ENCODE peak calls at places on chromosomes 7 and 10, in eight cellular contexts. A is mammary epithelial cell; C is smooth muscle cell of the brain vasculature; T is AG08396; U is effector memory CD4-positive, alpha-beta T cell; V is tibial artery; N is fibroblast of the aortic adventitia; Y is PC-3. I is an unnamed sample.

GRCh38 chr7:7122701-7123281 is 59.6 kb upstream of the C1GALT1 start:
- DNase-seq in A (peak), C (no peak), T (peak), U (no peak), V (no peak), N (peak), Y (peak), I (no peak)

GRCh38 chr7:45703373-45703821 is 129.2 kb downstream of the ADCY1 start:
- DNase-seq in A (no peak), C (no peak), T (no peak), U (no peak), V (no peak), N (no peak), Y (no peak), I (no peak)

GRCh38 chr10:124709862-124710261 is 34.3 kb downstream of the FAM53B start:
- DNase-seq in A (peak), C (no peak), T (no peak), U (no peak), V (peak), N (no peak), Y (no peak), I (no peak)

GRCh38 chr7:1419310-1419634 is 40.0 kb downstream of the MICALL2 start:
- DNase-seq in A (no peak), C (no peak), T (no peak), U (no peak), V (no peak), N (no peak), Y (no peak), I (no peak)

GRCh38 chr10:7561216-7561893 is 105.4 kb downstream of the ITIH5 start:
- DNase-seq in A (no peak), C (no peak), T (no peak), U (no peak), V (peak), N (peak), Y (no peak), I (peak)

GRCh38 chr7:140035400-140036223 is 27.1 kb downstream of the PARP12 start:
- DNase-seq in A (peak), C (no peak), T (peak), U (no peak), V (no peak), N (peak), Y (peak), I (no peak)

GRCh38 chr7:52917982-52918578 is 117.4 kb upstream of the POM121L12 start:
- DNase-seq in A (no peak), C (no peak), T (no peak), U (no peak), V (no peak), N (no peak), Y (peak), I (peak)

GRCh38 chr10:121694966-121695340 is 96.7 kb upstream of the FGFR2 start:
- DNase-seq in A (peak), C (no peak), T (no peak), U (no peak), V (no peak), N (no peak), Y (no peak), I (no peak)

GRCh38 chr10:84265378-84265777 is 20.5 kb downstream of the RGR start:
- DNase-seq in A (no peak), C (no peak), T (no peak), U (no peak), V (no peak), N (no peak), Y (no peak), I (no peak)

GRCh38 chr7:141071855-141072547 is 1.9 kb upstream of the TMEM178B start:
- DNase-seq in A (no peak), C (no peak), T (no peak), U (no peak), V (no peak), N (no peak), Y (no peak), I (no peak)

GRCh38 chr7:81449105-81449504 is 320.7 kb downstream of the HGF start:
- DNase-seq in A (no peak), C (no peak), T (no peak), U (no peak), V (no peak), N (peak), Y (no peak), I (no peak)

GRCh38 chr7:45580053-45580872 is 6.1 kb downstream of the ADCY1 start:
- DNase-seq in A (no peak), C (no peak), T (no peak), U (no peak), V (no peak), N (no peak), Y (no peak), I (no peak)

GRCh38 chr7:36777062-36777461 is 52.8 kb upstream of the AOAH start:
- DNase-seq in A (no peak), C (no peak), T (no peak), U (peak), V (no peak), N (no peak), Y (no peak), I (no peak)

GRCh38 chr10:49001402-49001801 is 61.8 kb upstream of the LRRC18 start:
- DNase-seq in A (no peak), C (no peak), T (no peak), U (no peak), V (no peak), N (no peak), Y (peak), I (peak)

GRCh38 chr10:73887038-73888015 is 13.0 kb upstream of the CAMK2G start:
- DNase-seq in A (peak), C (peak), T (peak), U (no peak), V (peak), N (peak), Y (peak), I (peak)

GRCh38 chr7:12805518-12805928 is 118.1 kb downstream of the ARL4A start:
- DNase-seq in A (peak), C (no peak), T (no peak), U (no peak), V (no peak), N (no peak), Y (no peak), I (no peak)

GRCh38 chr10:3355536-3355935 is 183.0 kb upstream of the PITRM1 start:
- DNase-seq in A (no peak), C (no peak), T (no peak), U (no peak), V (no peak), N (no peak), Y (no peak), I (no peak)

GRCh38 chr7:15556706-15557105 is 5.1 kb downstream of the AGMO start:
- DNase-seq in A (no peak), C (no peak), T (no peak), U (no peak), V (no peak), N (no peak), Y (no peak), I (no peak)

GRCh38 chr10:71076473-71077142 is 135.8 kb upstream of the UNC5B start:
- DNase-seq in A (no peak), C (no peak), T (no peak), U (no peak), V (peak), N (no peak), Y (no peak), I (no peak)

GRCh38 chr7:156903232-156903909 is 10.4 kb upstream of the LMBR1 start:
- DNase-seq in A (peak), C (no peak), T (no peak), U (peak), V (no peak), N (peak), Y (peak), I (no peak)

GRCh38 chr10:33385016-33385415 is 50.5 kb upstream of the NRP1 start:
- DNase-seq in A (no peak), C (no peak), T (no peak), U (no peak), V (no peak), N (no peak), Y (no peak), I (no peak)

GRCh38 chr10:12660812-12661211 is 311.5 kb downstream of the CAMK1D start:
- DNase-seq in A (no peak), C (no peak), T (no peak), U (no peak), V (no peak), N (no peak), Y (no peak), I (no peak)

GRCh38 chr10:30155401-30155800 is 96.0 kb upstream of the JCAD start:
- DNase-seq in A (no peak), C (peak), T (no peak), U (no peak), V (peak), N (no peak), Y (no peak), I (no peak)

I was measured in hepatocyte.